ENCODE peak calls at places on chromosome 9, in eight cellular contexts. One of them, this sample, is unnamed.

GRCh38 chr9:36327903-36328302 is 69.7 kb upstream of the GNE start:
- DNase-seq in esophagus muscularis mucosa: no peak
- DNase-seq in foreskin fibroblast: peak; percentile 60
- DNase-seq in AG10803: peak; percentile 35
- DNase-seq in right lobe of liver: no peak
- DNase-seq in fibroblast of pulmonary artery: peak; percentile 29
- DNase-seq in pancreas: no peak
- DNase-seq in GM06990: no peak
- DNase-seq in this sample: no peak

GRCh38 chr9:130927995-130928900 is 10.8 kb downstream of the FIBCD1 start:
- DNase-seq in esophagus muscularis mucosa: no peak
- DNase-seq in foreskin fibroblast: no peak
- DNase-seq in AG10803: no peak
- DNase-seq in right lobe of liver: peak; percentile 67
- DNase-seq in fibroblast of pulmonary artery: peak; percentile 74
- DNase-seq in pancreas: peak; percentile 63
- DNase-seq in GM06990: peak; percentile 67
- DNase-seq in this sample: no peak

GRCh38 chr9:20255052-20255451 is 367.2 kb downstream of the MLLT3 start:
- DNase-seq in esophagus muscularis mucosa: no peak
- DNase-seq in foreskin fibroblast: no peak
- DNase-seq in AG10803: no peak
- DNase-seq in right lobe of liver: no peak
- DNase-seq in fibroblast of pulmonary artery: no peak
- DNase-seq in pancreas: no peak
- DNase-seq in GM06990: no peak
- DNase-seq in this sample: no peak

GRCh38 chr9:89433826-89434225 is 64.1 kb downstream of the SEMA4D start:
- DNase-seq in esophagus muscularis mucosa: no peak
- DNase-seq in foreskin fibroblast: peak; percentile 41
- DNase-seq in AG10803: peak; percentile 78
- DNase-seq in right lobe of liver: no peak
- DNase-seq in fibroblast of pulmonary artery: peak; percentile 13
- DNase-seq in pancreas: no peak
- DNase-seq in GM06990: no peak
- DNase-seq in this sample: peak; percentile 91

GRCh38 chr9:33498387-33498786 is 24.7 kb upstream of the NOL6 start:
- DNase-seq in esophagus muscularis mucosa: no peak
- DNase-seq in foreskin fibroblast: no peak
- DNase-seq in AG10803: peak; percentile 22
- DNase-seq in right lobe of liver: no peak
- DNase-seq in fibroblast of pulmonary artery: peak; percentile 37
- DNase-seq in pancreas: no peak
- DNase-seq in GM06990: no peak
- DNase-seq in this sample: no peak

GRCh38 chr9:87713278-87713989 is 12.5 kb upstream of the CTSL start:
- DNase-seq in esophagus muscularis mucosa: peak; percentile 98
- DNase-seq in foreskin fibroblast: peak; percentile 100
- DNase-seq in AG10803: peak; percentile 99
- DNase-seq in right lobe of liver: peak; percentile 64
- DNase-seq in fibroblast of pulmonary artery: peak; percentile 99
- DNase-seq in pancreas: peak; percentile 64
- DNase-seq in GM06990: no peak
- DNase-seq in this sample: peak; percentile 63

GRCh38 chr9:31671011-31671410 is 713.4 kb upstream of the ACO1 start:
- DNase-seq in esophagus muscularis mucosa: no peak
- DNase-seq in foreskin fibroblast: no peak
- DNase-seq in AG10803: no peak
- DNase-seq in right lobe of liver: no peak
- DNase-seq in fibroblast of pulmonary artery: no peak
- DNase-seq in pancreas: no peak
- DNase-seq in GM06990: no peak
- DNase-seq in this sample: no peak

GRCh38 chr9:81656004-81656403 is 33.3 kb downstream of the TLE1 start:
- DNase-seq in esophagus muscularis mucosa: no peak
- DNase-seq in foreskin fibroblast: no peak
- DNase-seq in AG10803: no peak
- DNase-seq in right lobe of liver: no peak
- DNase-seq in fibroblast of pulmonary artery: peak; percentile 20
- DNase-seq in pancreas: peak; percentile 20
- DNase-seq in GM06990: no peak
- DNase-seq in this sample: no peak

GRCh38 chr9:132622144-132622543 is 39.7 kb downstream of the BARHL1 start:
- DNase-seq in esophagus muscularis mucosa: no peak
- DNase-seq in foreskin fibroblast: peak; percentile 30
- DNase-seq in AG10803: peak; percentile 34
- DNase-seq in right lobe of liver: no peak
- DNase-seq in fibroblast of pulmonary artery: peak; percentile 43
- DNase-seq in pancreas: no peak
- DNase-seq in GM06990: no peak
- DNase-seq in this sample: no peak

GRCh38 chr9:3385871-3386270 is 139.9 kb downstream of the RFX3 start:
- DNase-seq in esophagus muscularis mucosa: no peak
- DNase-seq in foreskin fibroblast: no peak
- DNase-seq in AG10803: no peak
- DNase-seq in right lobe of liver: no peak
- DNase-seq in fibroblast of pulmonary artery: no peak
- DNase-seq in pancreas: no peak
- DNase-seq in GM06990: peak; percentile 39
- DNase-seq in this sample: no peak

DNA sequence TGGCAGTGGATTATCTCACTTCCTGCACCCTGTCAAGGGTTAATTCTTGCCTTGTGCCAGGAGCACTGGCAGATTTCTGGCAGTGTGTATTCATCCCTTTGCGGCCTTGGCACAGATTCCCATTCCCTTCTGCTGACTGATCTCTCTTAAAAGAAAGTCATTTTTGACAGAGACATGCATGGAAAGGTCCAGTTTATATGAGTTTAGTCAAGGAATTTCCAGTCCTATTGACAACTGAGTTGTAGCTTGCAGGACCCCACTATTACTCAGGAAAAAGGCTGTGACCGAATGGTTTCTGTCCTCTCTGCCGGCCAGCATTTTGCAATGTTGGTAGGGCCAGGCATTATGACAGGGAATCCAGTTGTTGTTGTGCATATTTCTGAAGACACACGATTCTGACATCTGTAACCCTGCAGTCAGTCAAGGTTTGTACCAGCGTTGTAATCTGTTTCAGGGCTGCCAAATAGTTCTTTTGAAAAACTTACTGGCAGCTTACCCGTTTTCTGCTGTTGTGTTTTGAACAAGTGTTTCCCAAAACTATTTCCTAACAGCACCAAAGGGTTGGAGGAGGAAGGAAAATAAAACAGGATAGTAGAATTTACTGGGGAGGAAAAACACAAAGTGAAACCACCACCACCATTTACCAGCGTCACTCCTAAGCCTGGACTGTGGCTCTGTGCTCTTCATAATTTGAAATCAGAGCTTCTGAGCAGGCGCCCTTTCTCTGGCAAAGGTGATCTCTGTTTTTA is 243.4 kb upstream of the KLF4 start:
- DNase-seq in esophagus muscularis mucosa: no peak
- DNase-seq in foreskin fibroblast: peak; percentile 91
- DNase-seq in AG10803: peak; percentile 92
- DNase-seq in right lobe of liver: no peak
- DNase-seq in fibroblast of pulmonary artery: peak; percentile 81
- DNase-seq in pancreas: no peak
- DNase-seq in GM06990: no peak
- DNase-seq in this sample: no peak
- H3K4me3 ChIP-seq in esophagus muscularis mucosa: peak overlapping the region; percentile 31
- H3K4me3 ChIP-seq in foreskin fibroblast: no peak overlapping the region
- H3K4me3 ChIP-seq in AG10803: peak overlapping the region; percentile 36
- H3K4me3 ChIP-seq in right lobe of liver: no peak overlapping the region
- H3K4me3 ChIP-seq in fibroblast of pulmonary artery: peak overlapping the region; percentile 32
- H3K4me3 ChIP-seq in pancreas: no peak overlapping the region
- H3K4me3 ChIP-seq in GM06990: no peak overlapping the region
- H3K4me3 ChIP-seq in this sample: peak overlapping the region; percentile 4

DNA sequence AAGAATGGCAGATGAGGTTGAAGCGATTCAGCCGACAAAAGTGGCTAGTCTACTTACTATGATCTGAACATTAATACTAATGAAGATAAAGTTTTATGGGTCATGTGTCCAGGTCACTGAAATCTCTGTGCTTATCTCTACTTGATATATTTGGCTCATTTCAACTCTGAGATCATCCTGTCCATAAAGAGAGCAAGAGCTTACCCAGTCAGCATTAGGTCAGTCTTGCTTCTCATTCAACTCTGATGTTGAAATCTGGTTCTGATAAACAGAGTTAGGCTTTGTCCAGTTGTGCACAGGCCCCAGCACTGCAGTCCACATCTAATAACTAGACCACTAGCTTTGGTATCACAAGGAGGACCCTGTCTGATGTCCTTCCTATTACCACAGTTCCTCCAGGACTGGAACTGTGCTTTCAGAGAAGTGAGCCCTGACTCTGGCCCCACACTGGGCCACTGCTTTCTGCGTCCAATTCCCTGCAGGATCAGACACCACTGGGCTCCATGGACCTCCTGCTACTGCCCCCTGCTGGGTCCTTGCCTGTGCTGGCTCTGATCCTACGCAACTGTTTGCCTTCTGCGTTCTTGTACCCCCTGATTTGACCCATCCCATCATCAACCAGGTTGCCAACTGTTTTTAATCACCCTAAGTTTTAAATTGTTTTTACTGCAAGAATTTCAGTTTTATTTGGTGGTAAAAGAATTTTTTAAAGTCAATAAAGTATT is 23.7 kb upstream of the FAM120A start:
- DNase-seq in esophagus muscularis mucosa: no peak
- DNase-seq in foreskin fibroblast: peak; percentile 5
- DNase-seq in AG10803: no peak
- DNase-seq in right lobe of liver: no peak
- DNase-seq in fibroblast of pulmonary artery: no peak
- DNase-seq in pancreas: no peak
- DNase-seq in GM06990: no peak
- DNase-seq in this sample: no peak
- TF ChIP-seq CTCF in esophagus muscularis mucosa: no peak
- TF ChIP-seq CTCF in foreskin fibroblast: no peak
- TF ChIP-seq CTCF in AG10803: no peak
- TF ChIP-seq CTCF in right lobe of liver: no peak
- TF ChIP-seq CTCF in fibroblast of pulmonary artery: peak; percentile 18
- TF ChIP-seq CTCF in pancreas: no peak
- TF ChIP-seq CTCF in GM06990: peak; percentile 38
- TF ChIP-seq CTCF in this sample: no peak

GRCh38 chr9:136662326-136662655 is 425 bp upstream of the EGFL7 start:
- DNase-seq in esophagus muscularis mucosa: no peak
- DNase-seq in foreskin fibroblast: no peak
- DNase-seq in AG10803: no peak
- DNase-seq in right lobe of liver: peak; percentile 50
- DNase-seq in fibroblast of pulmonary artery: no peak
- DNase-seq in pancreas: no peak
- DNase-seq in GM06990: no peak
- DNase-seq in this sample: no peak

GRCh38 chr9:136661641-136662325 is 933 bp upstream of the EGFL7 start:
- DNase-seq in esophagus muscularis mucosa: no peak
- DNase-seq in foreskin fibroblast: no peak
- DNase-seq in AG10803: no peak
- DNase-seq in right lobe of liver: peak; percentile 46
- DNase-seq in fibroblast of pulmonary artery: no peak
- DNase-seq in pancreas: no peak
- DNase-seq in GM06990: no peak
- DNase-seq in this sample: no peak

GRCh38 chr9:136664000-136664798 is 1.5 kb downstream of the EGFL7 start:
- DNase-seq in esophagus muscularis mucosa: no peak
- DNase-seq in foreskin fibroblast: no peak
- DNase-seq in AG10803: no peak
- DNase-seq in right lobe of liver: peak; percentile 46
- DNase-seq in fibroblast of pulmonary artery: no peak
- DNase-seq in pancreas: no peak
- DNase-seq in GM06990: no peak
- DNase-seq in this sample: no peak

GRCh38 chr9:136663311-136663679 is 579 bp downstream of the EGFL7 start:
- DNase-seq in esophagus muscularis mucosa: no peak
- DNase-seq in foreskin fibroblast: no peak
- DNase-seq in AG10803: no peak
- DNase-seq in right lobe of liver: peak; percentile 46
- DNase-seq in fibroblast of pulmonary artery: no peak
- DNase-seq in pancreas: no peak
- DNase-seq in GM06990: no peak
- DNase-seq in this sample: no peak

GRCh38 chr9:136662656-136663310 is at the start of gene EGFL7:
- DNase-seq in esophagus muscularis mucosa: no peak
- DNase-seq in foreskin fibroblast: no peak
- DNase-seq in AG10803: no peak
- DNase-seq in right lobe of liver: peak; percentile 67
- DNase-seq in fibroblast of pulmonary artery: peak; percentile 63
- DNase-seq in pancreas: no peak
- DNase-seq in GM06990: no peak
- DNase-seq in this sample: no peak
- H3K4me3 ChIP-seq in esophagus muscularis mucosa: peak within 1 kb of the TSS; percentile 55
- H3K4me3 ChIP-seq in foreskin fibroblast: no peak within 1 kb of the TSS
- H3K4me3 ChIP-seq in AG10803: no peak within 1 kb of the TSS
- H3K4me3 ChIP-seq in right lobe of liver: peak within 1 kb of the TSS; percentile 45
- H3K4me3 ChIP-seq in fibroblast of pulmonary artery: peak within 1 kb of the TSS; percentile 56
- H3K4me3 ChIP-seq in pancreas: no peak within 1 kb of the TSS
- H3K4me3 ChIP-seq in GM06990: no peak within 1 kb of the TSS
- H3K4me3 ChIP-seq in this sample: peak within 1 kb of the TSS; percentile 60

GRCh38 chr9:99015890-99016289 is 72.2 kb downstream of the COL15A1 start:
- DNase-seq in esophagus muscularis mucosa: no peak
- DNase-seq in foreskin fibroblast: no peak
- DNase-seq in AG10803: no peak
- DNase-seq in right lobe of liver: no peak
- DNase-seq in fibroblast of pulmonary artery: no peak
- DNase-seq in pancreas: no peak
- DNase-seq in GM06990: no peak
- DNase-seq in this sample: no peak

GRCh38 chr9:99011161-99011709 is 67.5 kb downstream of the COL15A1 start:
- DNase-seq in esophagus muscularis mucosa: no peak
- DNase-seq in foreskin fibroblast: no peak
- DNase-seq in AG10803: no peak
- DNase-seq in right lobe of liver: no peak
- DNase-seq in fibroblast of pulmonary artery: no peak
- DNase-seq in pancreas: no peak
- DNase-seq in GM06990: no peak
- DNase-seq in this sample: no peak

GRCh38 chr9:99013550-99013949 is 69.8 kb downstream of the COL15A1 start:
- DNase-seq in esophagus muscularis mucosa: no peak
- DNase-seq in foreskin fibroblast: no peak
- DNase-seq in AG10803: no peak
- DNase-seq in right lobe of liver: no peak
- DNase-seq in fibroblast of pulmonary artery: no peak
- DNase-seq in pancreas: no peak
- DNase-seq in GM06990: no peak
- DNase-seq in this sample: no peak

GRCh38 chr9:99015448-99015847 is 71.7 kb downstream of the COL15A1 start:
- DNase-seq in esophagus muscularis mucosa: no peak
- DNase-seq in foreskin fibroblast: no peak
- DNase-seq in AG10803: no peak
- DNase-seq in right lobe of liver: no peak
- DNase-seq in fibroblast of pulmonary artery: no peak
- DNase-seq in pancreas: no peak
- DNase-seq in GM06990: no peak
- DNase-seq in this sample: no peak

DNA sequence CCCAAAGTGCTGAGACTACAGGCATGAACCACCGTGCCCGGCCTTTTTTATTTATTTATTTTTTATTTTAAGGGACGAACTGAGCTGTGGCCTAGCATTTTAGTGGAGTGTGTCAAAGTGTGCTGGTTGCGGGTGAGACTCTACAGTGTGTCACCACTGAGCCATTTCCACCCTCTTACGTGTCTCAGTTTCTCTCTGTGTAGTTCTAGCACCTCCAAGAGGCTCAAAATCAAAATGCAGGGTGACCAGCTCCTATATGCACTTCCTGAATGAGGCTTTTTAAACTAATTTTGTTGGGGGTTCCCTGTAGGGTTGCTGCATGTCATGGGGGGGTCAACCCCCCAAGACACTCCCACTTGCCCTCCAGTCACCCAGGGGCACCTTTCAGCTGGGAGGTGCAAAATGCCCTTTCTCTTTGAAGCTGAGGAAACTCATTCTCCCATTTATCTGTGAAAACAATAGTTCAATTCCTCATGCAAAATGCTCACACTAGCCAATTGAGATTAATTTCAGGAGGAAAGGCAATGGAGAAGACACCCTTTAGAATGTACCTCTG is 69.3 kb downstream of the COL15A1 start:
- DNase-seq in esophagus muscularis mucosa: no peak
- DNase-seq in foreskin fibroblast: no peak
- DNase-seq in AG10803: no peak
- DNase-seq in right lobe of liver: no peak
- DNase-seq in fibroblast of pulmonary artery: no peak
- DNase-seq in pancreas: no peak
- DNase-seq in GM06990: no peak
- DNase-seq in this sample: no peak
- TF ChIP-seq CTCF in esophagus muscularis mucosa: peak; percentile 43
- TF ChIP-seq CTCF in foreskin fibroblast: no peak
- TF ChIP-seq CTCF in AG10803: no peak
- TF ChIP-seq CTCF in right lobe of liver: peak; percentile 20
- TF ChIP-seq CTCF in fibroblast of pulmonary artery: peak; percentile 1
- TF ChIP-seq CTCF in pancreas: no peak
- TF ChIP-seq CTCF in GM06990: no peak
- TF ChIP-seq CTCF in this sample: no peak

This sample was measured in dorsolateral prefrontal cortex.